ENCODE peak calls at places on chromosomes 3 and 15, in eight cellular contexts. One of them, this sample, is unnamed.
A peak's percentile ranks its signal among the peaks of the same experiment; 100 is the strongest.

GRCh38 chr15:88529021-88529630 is 17.4 kb downstream of the DET1 start:
- DNase-seq in fibroblast of mammary gland: peak; percentile 79
- DNase-seq in NCI-H2081 treated with DMSO at 0.1 percent for 48 hours: no peak
- DNase-seq in C1 segment of cervical spinal cord: no peak
- DNase-seq in stimulated activated CD4-positive, alpha-beta T cell treated with anti-CD3 and anti-CD28 coated beads, Interleukin-4, amount 100 ng/mL, for 24 hours: no peak
- DNase-seq in NCI-H1436: no peak
- DNase-seq in HTR-8/SVneo: no peak
- DNase-seq in WERI-Rb-1: no peak
- DNase-seq in this sample: no peak

GRCh38 chr3:11626084-11626463 is 17.6 kb downstream of the VGLL4 start:
- DNase-seq in fibroblast of mammary gland: no peak
- DNase-seq in NCI-H2081 treated with DMSO at 0.1 percent for 48 hours: no peak
- DNase-seq in C1 segment of cervical spinal cord: no peak
- DNase-seq in stimulated activated CD4-positive, alpha-beta T cell treated with anti-CD3 and anti-CD28 coated beads, Interleukin-4, amount 100 ng/mL, for 24 hours: peak; percentile 29
- DNase-seq in NCI-H1436: no peak
- DNase-seq in HTR-8/SVneo: no peak
- DNase-seq in WERI-Rb-1: no peak
- DNase-seq in this sample: no peak

GRCh38 chr15:92653836-92654524 is 1.6 kb downstream of the FAM174B start:
- DNase-seq in fibroblast of mammary gland: no peak
- DNase-seq in NCI-H2081 treated with DMSO at 0.1 percent for 48 hours: peak; percentile 67
- DNase-seq in C1 segment of cervical spinal cord: no peak
- DNase-seq in stimulated activated CD4-positive, alpha-beta T cell treated with anti-CD3 and anti-CD28 coated beads, Interleukin-4, amount 100 ng/mL, for 24 hours: no peak
- DNase-seq in NCI-H1436: no peak
- DNase-seq in HTR-8/SVneo: no peak
- DNase-seq in WERI-Rb-1: peak; percentile 59
- DNase-seq in this sample: no peak

GRCh38 chr3:51799879-51800757 is 21.1 kb upstream of the IQCF6 start:
- DNase-seq in fibroblast of mammary gland: peak; percentile 86
- DNase-seq in NCI-H2081 treated with DMSO at 0.1 percent for 48 hours: no peak
- DNase-seq in C1 segment of cervical spinal cord: no peak
- DNase-seq in stimulated activated CD4-positive, alpha-beta T cell treated with anti-CD3 and anti-CD28 coated beads, Interleukin-4, amount 100 ng/mL, for 24 hours: peak; percentile 39
- DNase-seq in NCI-H1436: no peak
- DNase-seq in HTR-8/SVneo: peak; percentile 66
- DNase-seq in WERI-Rb-1: peak; percentile 55
- DNase-seq in this sample: peak; percentile 72

GRCh38 chr3:40079203-40079844 is 230.2 kb upstream of the EIF1B start:
- DNase-seq in fibroblast of mammary gland: peak; percentile 42
- DNase-seq in NCI-H2081 treated with DMSO at 0.1 percent for 48 hours: no peak
- DNase-seq in C1 segment of cervical spinal cord: no peak
- DNase-seq in stimulated activated CD4-positive, alpha-beta T cell treated with anti-CD3 and anti-CD28 coated beads, Interleukin-4, amount 100 ng/mL, for 24 hours: no peak
- DNase-seq in NCI-H1436: no peak
- DNase-seq in HTR-8/SVneo: no peak
- DNase-seq in WERI-Rb-1: no peak
- DNase-seq in this sample: no peak

GRCh38 chr3:72909591-72909990 is 21.7 kb downstream of the GXYLT2 start:
- DNase-seq in fibroblast of mammary gland: no peak
- DNase-seq in NCI-H2081 treated with DMSO at 0.1 percent for 48 hours: no peak
- DNase-seq in C1 segment of cervical spinal cord: no peak
- DNase-seq in stimulated activated CD4-positive, alpha-beta T cell treated with anti-CD3 and anti-CD28 coated beads, Interleukin-4, amount 100 ng/mL, for 24 hours: no peak
- DNase-seq in NCI-H1436: no peak
- DNase-seq in HTR-8/SVneo: no peak
- DNase-seq in WERI-Rb-1: no peak
- DNase-seq in this sample: no peak

GRCh38 chr3:110576962-110577361 is 494.7 kb upstream of the NECTIN3 start:
- DNase-seq in fibroblast of mammary gland: peak; percentile 98
- DNase-seq in NCI-H2081 treated with DMSO at 0.1 percent for 48 hours: no peak
- DNase-seq in C1 segment of cervical spinal cord: no peak
- DNase-seq in stimulated activated CD4-positive, alpha-beta T cell treated with anti-CD3 and anti-CD28 coated beads, Interleukin-4, amount 100 ng/mL, for 24 hours: no peak
- DNase-seq in NCI-H1436: no peak
- DNase-seq in HTR-8/SVneo: peak; percentile 53
- DNase-seq in WERI-Rb-1: no peak
- DNase-seq in this sample: no peak

GRCh38 chr3:110178965-110179364 is 841.6 kb upstream of the DPPA4 start:
- DNase-seq in fibroblast of mammary gland: peak; percentile 36
- DNase-seq in NCI-H2081 treated with DMSO at 0.1 percent for 48 hours: no peak
- DNase-seq in C1 segment of cervical spinal cord: no peak
- DNase-seq in stimulated activated CD4-positive, alpha-beta T cell treated with anti-CD3 and anti-CD28 coated beads, Interleukin-4, amount 100 ng/mL, for 24 hours: no peak
- DNase-seq in NCI-H1436: no peak
- DNase-seq in HTR-8/SVneo: no peak
- DNase-seq in WERI-Rb-1: no peak
- DNase-seq in this sample: no peak

GRCh38 chr3:10278501-10278900 is 14.2 kb downstream of the GHRL start:
- DNase-seq in fibroblast of mammary gland: no peak
- DNase-seq in NCI-H2081 treated with DMSO at 0.1 percent for 48 hours: no peak
- DNase-seq in C1 segment of cervical spinal cord: no peak
- DNase-seq in stimulated activated CD4-positive, alpha-beta T cell treated with anti-CD3 and anti-CD28 coated beads, Interleukin-4, amount 100 ng/mL, for 24 hours: no peak
- DNase-seq in NCI-H1436: no peak
- DNase-seq in HTR-8/SVneo: no peak
- DNase-seq in WERI-Rb-1: no peak
- DNase-seq in this sample: no peak

GRCh38 chr15:92648190-92648875 is 7.2 kb downstream of the FAM174B start:
- DNase-seq in fibroblast of mammary gland: no peak
- DNase-seq in NCI-H2081 treated with DMSO at 0.1 percent for 48 hours: no peak
- DNase-seq in C1 segment of cervical spinal cord: no peak
- DNase-seq in stimulated activated CD4-positive, alpha-beta T cell treated with anti-CD3 and anti-CD28 coated beads, Interleukin-4, amount 100 ng/mL, for 24 hours: no peak
- DNase-seq in NCI-H1436: no peak
- DNase-seq in HTR-8/SVneo: no peak
- DNase-seq in WERI-Rb-1: no peak
- DNase-seq in this sample: no peak

GRCh38 chr3:73228425-73228824 is 167.0 kb downstream of the EBLN2 start:
- DNase-seq in fibroblast of mammary gland: peak; percentile 25
- DNase-seq in NCI-H2081 treated with DMSO at 0.1 percent for 48 hours: no peak
- DNase-seq in C1 segment of cervical spinal cord: no peak
- DNase-seq in stimulated activated CD4-positive, alpha-beta T cell treated with anti-CD3 and anti-CD28 coated beads, Interleukin-4, amount 100 ng/mL, for 24 hours: no peak
- DNase-seq in NCI-H1436: no peak
- DNase-seq in HTR-8/SVneo: no peak
- DNase-seq in WERI-Rb-1: no peak
- DNase-seq in this sample: no peak

GRCh38 chr3:32457971-32458471 is 44.6 kb downstream of the CMTM6 start:
- DNase-seq in fibroblast of mammary gland: no peak
- DNase-seq in NCI-H2081 treated with DMSO at 0.1 percent for 48 hours: no peak
- DNase-seq in C1 segment of cervical spinal cord: no peak
- DNase-seq in stimulated activated CD4-positive, alpha-beta T cell treated with anti-CD3 and anti-CD28 coated beads, Interleukin-4, amount 100 ng/mL, for 24 hours: peak; percentile 50
- DNase-seq in NCI-H1436: no peak
- DNase-seq in HTR-8/SVneo: no peak
- DNase-seq in WERI-Rb-1: no peak
- DNase-seq in this sample: no peak

GRCh38 chr3:29333520-29333919 is 52.6 kb downstream of the RBMS3 start:
- DNase-seq in fibroblast of mammary gland: peak; percentile 70
- DNase-seq in NCI-H2081 treated with DMSO at 0.1 percent for 48 hours: no peak
- DNase-seq in C1 segment of cervical spinal cord: no peak
- DNase-seq in stimulated activated CD4-positive, alpha-beta T cell treated with anti-CD3 and anti-CD28 coated beads, Interleukin-4, amount 100 ng/mL, for 24 hours: no peak
- DNase-seq in NCI-H1436: no peak
- DNase-seq in HTR-8/SVneo: no peak
- DNase-seq in WERI-Rb-1: no peak
- DNase-seq in this sample: no peak

GRCh38 chr15:29925227-29926082 is 103.2 kb upstream of the TJP1 start:
- DNase-seq in fibroblast of mammary gland: peak; percentile 79
- DNase-seq in NCI-H2081 treated with DMSO at 0.1 percent for 48 hours: no peak
- DNase-seq in C1 segment of cervical spinal cord: no peak
- DNase-seq in stimulated activated CD4-positive, alpha-beta T cell treated with anti-CD3 and anti-CD28 coated beads, Interleukin-4, amount 100 ng/mL, for 24 hours: peak; percentile 20
- DNase-seq in NCI-H1436: no peak
- DNase-seq in HTR-8/SVneo: peak; percentile 63
- DNase-seq in WERI-Rb-1: peak; percentile 92
- DNase-seq in this sample: peak; percentile 74

GRCh38 chr15:80609111-80609510 is 86.0 kb upstream of the ABHD17C start:
- DNase-seq in fibroblast of mammary gland: no peak
- DNase-seq in NCI-H2081 treated with DMSO at 0.1 percent for 48 hours: no peak
- DNase-seq in C1 segment of cervical spinal cord: no peak
- DNase-seq in stimulated activated CD4-positive, alpha-beta T cell treated with anti-CD3 and anti-CD28 coated beads, Interleukin-4, amount 100 ng/mL, for 24 hours: no peak
- DNase-seq in NCI-H1436: no peak
- DNase-seq in HTR-8/SVneo: no peak
- DNase-seq in WERI-Rb-1: no peak
- DNase-seq in this sample: no peak

GRCh38 chr3:110027446-110027845 is 690.1 kb upstream of the DPPA4 start:
- DNase-seq in fibroblast of mammary gland: peak; percentile 54
- DNase-seq in NCI-H2081 treated with DMSO at 0.1 percent for 48 hours: no peak
- DNase-seq in C1 segment of cervical spinal cord: no peak
- DNase-seq in stimulated activated CD4-positive, alpha-beta T cell treated with anti-CD3 and anti-CD28 coated beads, Interleukin-4, amount 100 ng/mL, for 24 hours: no peak
- DNase-seq in NCI-H1436: no peak
- DNase-seq in HTR-8/SVneo: no peak
- DNase-seq in WERI-Rb-1: no peak
- DNase-seq in this sample: no peak

GRCh38 chr3:12708584-12709192 is 44.8 kb upstream of the RAF1 start:
- DNase-seq in fibroblast of mammary gland: peak; percentile 86
- DNase-seq in NCI-H2081 treated with DMSO at 0.1 percent for 48 hours: no peak
- DNase-seq in C1 segment of cervical spinal cord: no peak
- DNase-seq in stimulated activated CD4-positive, alpha-beta T cell treated with anti-CD3 and anti-CD28 coated beads, Interleukin-4, amount 100 ng/mL, for 24 hours: no peak
- DNase-seq in NCI-H1436: no peak
- DNase-seq in HTR-8/SVneo: peak; percentile 60
- DNase-seq in WERI-Rb-1: no peak
- DNase-seq in this sample: no peak

GRCh38 chr3:136385457-136385856 is 135.3 kb downstream of the PCCB start:
- DNase-seq in fibroblast of mammary gland: no peak
- DNase-seq in NCI-H2081 treated with DMSO at 0.1 percent for 48 hours: no peak
- DNase-seq in C1 segment of cervical spinal cord: no peak
- DNase-seq in stimulated activated CD4-positive, alpha-beta T cell treated with anti-CD3 and anti-CD28 coated beads, Interleukin-4, amount 100 ng/mL, for 24 hours: no peak
- DNase-seq in NCI-H1436: no peak
- DNase-seq in HTR-8/SVneo: no peak
- DNase-seq in WERI-Rb-1: no peak
- DNase-seq in this sample: no peak

GRCh38 chr3:150078983-150079739 is 108.5 kb upstream of the PFN2 start:
- DNase-seq in fibroblast of mammary gland: peak; percentile 93
- DNase-seq in NCI-H2081 treated with DMSO at 0.1 percent for 48 hours: no peak
- DNase-seq in C1 segment of cervical spinal cord: no peak
- DNase-seq in stimulated activated CD4-positive, alpha-beta T cell treated with anti-CD3 and anti-CD28 coated beads, Interleukin-4, amount 100 ng/mL, for 24 hours: no peak
- DNase-seq in NCI-H1436: no peak
- DNase-seq in HTR-8/SVneo: peak; percentile 57
- DNase-seq in WERI-Rb-1: no peak
- DNase-seq in this sample: no peak

GRCh38 chr3:122992628-122993570 is 34.7 kb downstream of the SEMA5B start:
- DNase-seq in fibroblast of mammary gland: no peak
- DNase-seq in NCI-H2081 treated with DMSO at 0.1 percent for 48 hours: no peak
- DNase-seq in C1 segment of cervical spinal cord: no peak
- DNase-seq in stimulated activated CD4-positive, alpha-beta T cell treated with anti-CD3 and anti-CD28 coated beads, Interleukin-4, amount 100 ng/mL, for 24 hours: no peak
- DNase-seq in NCI-H1436: no peak
- DNase-seq in HTR-8/SVneo: no peak
- DNase-seq in WERI-Rb-1: peak; percentile 46
- DNase-seq in this sample: no peak

GRCh38 chr3:73926360-73927202 is 301.8 kb upstream of the PDZRN3 start:
- DNase-seq in fibroblast of mammary gland: no peak
- DNase-seq in NCI-H2081 treated with DMSO at 0.1 percent for 48 hours: no peak
- DNase-seq in C1 segment of cervical spinal cord: no peak
- DNase-seq in stimulated activated CD4-positive, alpha-beta T cell treated with anti-CD3 and anti-CD28 coated beads, Interleukin-4, amount 100 ng/mL, for 24 hours: no peak
- DNase-seq in NCI-H1436: no peak
- DNase-seq in HTR-8/SVneo: no peak
- DNase-seq in WERI-Rb-1: no peak
- DNase-seq in this sample: no peak

GRCh38 chr3:57961828-57962447 is 46.3 kb upstream of the FLNB start:
- DNase-seq in fibroblast of mammary gland: peak; percentile 67
- DNase-seq in NCI-H2081 treated with DMSO at 0.1 percent for 48 hours: no peak
- DNase-seq in C1 segment of cervical spinal cord: no peak
- DNase-seq in stimulated activated CD4-positive, alpha-beta T cell treated with anti-CD3 and anti-CD28 coated beads, Interleukin-4, amount 100 ng/mL, for 24 hours: no peak
- DNase-seq in NCI-H1436: no peak
- DNase-seq in HTR-8/SVneo: no peak
- DNase-seq in WERI-Rb-1: no peak
- DNase-seq in this sample: no peak

GRCh38 chr15:22257668-22258401 is 177.5 kb downstream of the OR4M2 start:
- DNase-seq in fibroblast of mammary gland: no peak
- DNase-seq in NCI-H2081 treated with DMSO at 0.1 percent for 48 hours: no peak
- DNase-seq in C1 segment of cervical spinal cord: no peak
- DNase-seq in stimulated activated CD4-positive, alpha-beta T cell treated with anti-CD3 and anti-CD28 coated beads, Interleukin-4, amount 100 ng/mL, for 24 hours: no peak
- DNase-seq in NCI-H1436: no peak
- DNase-seq in HTR-8/SVneo: no peak
- DNase-seq in WERI-Rb-1: no peak
- DNase-seq in this sample: no peak

GRCh38 chr15:77516076-77516475 is 95.4 kb downstream of the HMG20A start:
- DNase-seq in fibroblast of mammary gland: peak; percentile 23
- DNase-seq in NCI-H2081 treated with DMSO at 0.1 percent for 48 hours: no peak
- DNase-seq in C1 segment of cervical spinal cord: no peak
- DNase-seq in stimulated activated CD4-positive, alpha-beta T cell treated with anti-CD3 and anti-CD28 coated beads, Interleukin-4, amount 100 ng/mL, for 24 hours: no peak
- DNase-seq in NCI-H1436: no peak
- DNase-seq in HTR-8/SVneo: no peak
- DNase-seq in WERI-Rb-1: no peak
- DNase-seq in this sample: no peak

GRCh38 chr3:55482496-55483195 is 4.5 kb downstream of the WNT5A start:
- DNase-seq in fibroblast of mammary gland: peak; percentile 53
- DNase-seq in NCI-H2081 treated with DMSO at 0.1 percent for 48 hours: no peak
- DNase-seq in C1 segment of cervical spinal cord: no peak
- DNase-seq in stimulated activated CD4-positive, alpha-beta T cell treated with anti-CD3 and anti-CD28 coated beads, Interleukin-4, amount 100 ng/mL, for 24 hours: no peak
- DNase-seq in NCI-H1436: no peak
- DNase-seq in HTR-8/SVneo: no peak
- DNase-seq in WERI-Rb-1: peak; percentile 19
- DNase-seq in this sample: peak; percentile 30

GRCh38 chr3:129305592-129306091 is 27.0 kb downstream of the HMCES start:
- DNase-seq in fibroblast of mammary gland: peak; percentile 92
- DNase-seq in NCI-H2081 treated with DMSO at 0.1 percent for 48 hours: no peak
- DNase-seq in C1 segment of cervical spinal cord: peak; percentile 28
- DNase-seq in stimulated activated CD4-positive, alpha-beta T cell treated with anti-CD3 and anti-CD28 coated beads, Interleukin-4, amount 100 ng/mL, for 24 hours: peak; percentile 41
- DNase-seq in NCI-H1436: peak; percentile 99
- DNase-seq in HTR-8/SVneo: no peak
- DNase-seq in WERI-Rb-1: no peak
- DNase-seq in this sample: no peak

GRCh38 chr3:126438186-126438585 is 37.5 kb downstream of the ZXDC start:
- DNase-seq in fibroblast of mammary gland: no peak
- DNase-seq in NCI-H2081 treated with DMSO at 0.1 percent for 48 hours: no peak
- DNase-seq in C1 segment of cervical spinal cord: no peak
- DNase-seq in stimulated activated CD4-positive, alpha-beta T cell treated with anti-CD3 and anti-CD28 coated beads, Interleukin-4, amount 100 ng/mL, for 24 hours: no peak
- DNase-seq in NCI-H1436: no peak
- DNase-seq in HTR-8/SVneo: no peak
- DNase-seq in WERI-Rb-1: no peak
- DNase-seq in this sample: peak; percentile 20